ENCODE peak calls at places on chromosomes 11 and 22, in five cellular contexts. Q, R, E, J and Z are unnamed samples.

GRCh38 chr11:88377151-88377550 is 39.6 kb upstream of the CTSC start:
- DNase-seq in R (no peak), Q (no peak), E (no peak), J (no peak), Z (no peak)

GRCh38 chr11:112129656-112130055 is 34.2 kb downstream of the IL18 start:
- DNase-seq in E (no peak), J (peak), R (no peak), Q (no peak), Z (no peak)

GRCh38 chr11:73078631-73079030 is 63.5 kb downstream of the FCHSD2 start:
- DNase-seq in R (no peak), J (no peak), E (no peak), Q (no peak), Z (no peak)

GRCh38 chr22:40112595-40112994 is 65.1 kb upstream of the TNRC6B start:
- DNase-seq in Q (no peak), J (no peak), R (no peak), E (no peak), Z (no peak)

GRCh38 chr11:621838-622237 is 2.9 kb downstream of the CDHR5 start:
- DNase-seq in J (no peak), Q (no peak), R (no peak), E (no peak), Z (no peak)

GRCh38 chr22:38298312-38299000 is 18.8 kb downstream of the CSNK1E start:
- DNase-seq in R (no peak), E (peak), Q (no peak), J (no peak), Z (peak)

GRCh38 chr11:9231848-9232177 is 33.3 kb downstream of the DENND5A start:
- DNase-seq in E (no peak), R (no peak), J (no peak), Q (peak), Z (no peak)

GRCh38 chr11:32385998-32386397 is 49.3 kb downstream of the WT1 start:
- DNase-seq in J (no peak), E (peak), Q (peak), R (peak), Z (peak)

GRCh38 chr11:132803436-132803835 is 728.9 kb downstream of the OPCML start:
- DNase-seq in E (no peak), R (no peak), J (no peak), Q (no peak), Z (no peak)

GRCh38 chr11:22656128-22656527 is 10.3 kb upstream of the GAS2 start:
- DNase-seq in Q (no peak), E (no peak), J (no peak), R (no peak), Z (no peak)

GRCh38 chr22:42645341-42645937 is 3.8 kb downstream of the CYB5R3 start:
- DNase-seq in R (no peak), Q (no peak), E (no peak), J (no peak), Z (no peak)

GRCh38 chr11:443542-444199 is 1.9 kb upstream of the ANO9 start:
- DNase-seq in R (no peak), Q (no peak), J (no peak), E (no peak), Z (no peak)

GRCh38 chr11:68432874-68433273 is 27.7 kb upstream of the PPP6R3 start:
- DNase-seq in J (no peak), Q (no peak), E (no peak), R (no peak), Z (no peak)

GRCh38 chr11:2576116-2576515 is 123.7 kb downstream of the KCNQ1OT1 start:
- DNase-seq in E (no peak), R (peak), Q (no peak), J (no peak), Z (no peak)

GRCh38 chr11:88555018-88555828 is 217.7 kb upstream of the CTSC start:
- DNase-seq in E (no peak), R (no peak), Q (no peak), J (no peak), Z (peak)

GRCh38 chr22:40874016-40874415 is 12.1 kb upstream of the DNAJB7 start:
- DNase-seq in R (no peak), J (no peak), Q (no peak), E (no peak), Z (no peak)

GRCh38 chr11:79418241-79418640 is 22.6 kb downstream of the TENM4 start:
- DNase-seq in Q (no peak), J (no peak), R (no peak), E (no peak), Z (no peak)

GRCh38 chr11:75816561-75817239 is 1.7 kb downstream of the UVRAG start:
- DNase-seq in Q (no peak), J (no peak), R (no peak), E (no peak), Z (peak)

GRCh38 chr11:30876656-30877371 is 290.7 kb upstream of the MPPED2 start:
- DNase-seq in J (no peak), R (no peak), E (no peak), Q (no peak), Z (no peak)

GRCh38 chr11:37762079-37762478 is 1164.0 kb upstream of the RAG2 start:
- DNase-seq in J (no peak), E (no peak), R (no peak), Q (no peak), Z (no peak)

GRCh38 chr11:117888140-117888561 is 11.7 kb upstream of the FXYD6 start:
- DNase-seq in J (peak), R (peak), Q (no peak), E (no peak), Z (no peak)

GRCh38 chr11:96229354-96229973 is 113.5 kb downstream of the MAML2 start:
- DNase-seq in R (no peak), Q (no peak), E (no peak), J (no peak), Z (no peak)

GRCh38 chr22:19788661-19789225 is 28.2 kb downstream of the TBX1 start:
- DNase-seq in E (no peak), Q (no peak), J (no peak), R (no peak), Z (no peak)

GRCh38 chr11:47466701-47467250 is 17.8 kb upstream of the RAPSN start:
- DNase-seq in J (no peak), R (no peak), Q (no peak), E (peak), Z (peak)

GRCh38 chr11:3189886-3190583 is 24.9 kb upstream of the OSBPL5 start:
- DNase-seq in R (peak), Q (no peak), J (no peak), E (no peak), Z (no peak)

GRCh38 chr11:117259417-117259816 is 26.9 kb downstream of the RNF214 start:
- DNase-seq in Q (no peak), R (no peak), J (no peak), E (no peak), Z (peak)

GRCh38 chr22:31891366-31892079 is 52.8 kb upstream of the YWHAH start:
- DNase-seq in E (peak), R (no peak), Q (peak), J (no peak), Z (peak)

GRCh38 chr11:122714021-122714420 is 58.5 kb downstream of the UBASH3B start:
- DNase-seq in J (no peak), Q (peak), R (no peak), E (no peak), Z (no peak)

GRCh38 chr11:15336016-15336415 is 221.3 kb downstream of the INSC start:
- DNase-seq in R (no peak), Q (no peak), J (no peak), E (peak), Z (no peak)

GRCh38 chr11:92440701-92441338 is 216.2 kb downstream of the FAT3 start:
- DNase-seq in R (no peak), Q (no peak), E (peak), J (no peak), Z (no peak)

GRCh38 chr11:107467754-107468153 is 10.1 kb upstream of the CWF19L2 start:
- DNase-seq in R (no peak), Q (no peak), J (no peak), E (no peak), Z (no peak)

GRCh38 chr11:45163956-45164575 is 17.6 kb downstream of the PRDM11 start:
- DNase-seq in J (no peak), R (no peak), Q (no peak), E (no peak), Z (no peak)

GRCh38 chr11:75982309-75982708 is 167.3 kb downstream of the UVRAG start:
- DNase-seq in J (no peak), R (no peak), Q (no peak), E (peak), Z (no peak)

GRCh38 chr11:126720539-126721235 is 279.9 kb downstream of the KIRREL3 start:
- DNase-seq in Q (no peak), J (no peak), E (no peak), R (no peak), Z (no peak)

GRCh38 chr11:95795627-95796308 is 5.5 kb downstream of the CEP57 start:
- DNase-seq in R (no peak), J (no peak), Q (no peak), E (no peak), Z (no peak)

DNA sequence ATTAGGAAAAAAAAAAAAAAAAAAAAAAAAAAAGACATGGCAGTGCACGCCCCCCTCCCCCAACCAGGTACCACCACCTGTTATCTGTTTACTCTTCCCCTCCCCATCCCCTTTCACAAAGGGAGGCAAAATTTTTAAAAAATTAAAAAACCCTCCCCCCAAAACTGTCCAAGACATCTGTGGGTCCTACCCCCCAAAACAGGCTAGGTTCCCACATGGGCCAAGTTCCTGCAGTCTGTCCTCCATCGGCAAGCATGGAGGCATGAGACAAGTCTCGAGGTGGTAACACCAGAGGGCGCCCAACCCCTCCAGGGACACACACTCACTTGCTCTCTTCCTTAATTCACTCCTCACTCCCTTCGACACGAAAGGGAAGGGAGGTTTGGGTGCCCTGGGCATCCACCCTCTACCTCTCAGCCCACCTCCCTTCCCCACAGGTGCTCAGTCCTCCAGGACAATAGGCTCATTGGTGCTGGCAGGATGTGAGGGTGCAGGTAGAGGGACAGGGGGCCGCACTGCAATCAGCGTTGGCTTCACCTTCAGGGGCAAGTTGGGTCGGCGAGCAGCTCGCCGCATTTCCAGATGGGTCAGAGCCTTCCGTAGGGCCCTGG is 2.2 kb upstream of the TUT1 start:
- DNase-seq in J (peak), Q (peak), E (peak), R (peak), Z (peak)
- TF ChIP-seq CTCF in J (peak), Q (peak), E (peak), R (no peak), Z (peak)

DNA sequence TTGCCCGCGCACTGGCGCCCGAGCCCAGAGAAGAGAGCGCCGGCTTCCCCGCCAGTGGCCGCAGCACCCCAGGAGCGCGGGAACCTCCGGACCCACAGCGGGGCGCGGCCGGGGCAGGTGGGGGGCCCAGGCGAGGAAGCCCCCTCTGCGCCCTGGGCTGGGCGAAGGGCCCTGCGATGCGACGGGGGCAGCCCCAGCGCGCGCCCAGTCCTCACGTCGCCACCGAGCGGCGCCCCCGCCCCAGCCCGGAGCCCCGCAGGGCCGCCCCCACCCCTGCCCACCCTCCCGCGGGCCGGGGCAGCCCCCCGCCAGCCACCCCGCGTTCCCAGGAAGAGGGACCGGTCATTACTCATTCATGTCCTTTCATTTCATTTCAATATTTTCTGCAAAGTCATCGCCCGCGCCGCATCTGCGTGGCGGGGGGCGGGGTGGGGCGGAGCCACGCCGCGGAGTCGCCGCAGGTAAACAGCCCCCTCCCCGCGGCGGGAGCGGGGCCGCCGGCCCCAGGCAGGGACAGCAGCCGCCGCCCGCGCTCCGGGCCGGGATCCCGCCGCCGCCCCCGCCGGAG is 673 bp upstream of the PANX2 start:
- DNase-seq in J (no peak), R (no peak), E (peak), Q (peak), Z (peak)
- H3K4me3 ChIP-seq in J (peak), R (no peak), E (peak), Q (no peak), Z (peak)

GRCh38 chr22:46296257-46297150 is at the start of gene GTSE1:
- DNase-seq in R (peak), J (peak), E (peak), Q (peak), Z (peak)
- TF ChIP-seq CTCF in R (no peak), J (no peak), E (peak), Q (peak), Z (no peak)

DNA sequence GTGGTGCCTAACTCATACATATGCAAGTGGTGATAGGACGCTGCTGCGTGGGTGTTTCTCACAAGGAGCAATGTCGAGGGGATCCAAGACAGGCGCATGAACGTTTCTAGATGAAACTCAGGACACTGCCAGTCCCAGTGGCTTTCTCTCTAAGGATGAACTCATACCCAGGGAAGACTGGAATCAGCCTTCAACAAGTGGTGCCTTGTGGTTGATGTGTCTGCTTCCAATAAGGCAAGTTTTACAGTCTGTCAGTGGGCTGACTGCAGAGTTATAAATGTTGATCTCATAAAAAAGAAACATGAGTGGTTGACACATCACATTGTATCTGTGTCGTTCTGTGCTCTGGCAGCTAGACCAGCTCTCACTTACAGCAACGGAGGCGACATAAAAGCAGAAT is 96.7 kb downstream of the SNX19 start:
- DNase-seq in E (no peak), R (no peak), J (no peak), Q (no peak), Z (peak)
- H3K4me3 ChIP-seq in E (no peak), R (no peak), J (no peak), Q (no peak), Z (no peak)

DNA sequence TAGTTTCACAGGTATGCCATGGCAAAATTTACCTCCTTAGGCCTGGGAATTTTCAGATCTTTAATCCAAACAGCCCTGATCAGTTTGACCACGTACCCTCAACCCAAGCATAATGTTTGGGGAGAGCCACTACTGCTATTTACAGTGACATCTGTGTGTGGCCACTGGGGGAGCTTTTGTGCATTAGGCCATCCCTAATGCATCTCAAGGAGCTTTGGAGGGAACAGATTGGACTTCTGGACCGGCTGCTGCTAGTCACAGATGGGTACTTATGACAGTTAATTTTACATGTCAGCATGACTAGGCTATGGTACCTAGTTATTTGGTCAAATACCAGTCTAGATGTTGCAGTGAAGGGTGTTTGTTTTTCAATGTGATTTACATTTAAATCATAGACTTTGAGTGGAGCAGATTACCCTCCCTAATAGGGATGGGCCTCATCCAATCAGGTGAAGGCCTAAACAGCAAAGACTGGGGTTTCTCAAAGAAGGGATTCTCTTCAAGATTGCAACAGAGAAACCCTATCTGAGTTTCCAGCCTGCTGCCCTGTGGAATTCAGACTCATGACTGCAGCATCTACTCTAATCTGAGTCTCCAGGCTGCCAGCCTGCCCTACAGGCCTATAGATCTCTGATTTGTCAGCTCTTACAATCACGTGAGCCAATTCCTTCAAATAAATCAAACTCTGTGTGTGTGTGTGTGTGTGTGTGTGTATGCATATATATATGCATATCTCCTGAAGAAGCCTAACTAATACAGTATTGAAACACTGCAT is 37.9 kb upstream of the GALNT18 start:
- DNase-seq in J (no peak), R (no peak), Q (no peak), E (no peak), Z (no peak)
- TF ChIP-seq CTCF in J (no peak), R (no peak), Q (peak), E (peak), Z (no peak)

DNA sequence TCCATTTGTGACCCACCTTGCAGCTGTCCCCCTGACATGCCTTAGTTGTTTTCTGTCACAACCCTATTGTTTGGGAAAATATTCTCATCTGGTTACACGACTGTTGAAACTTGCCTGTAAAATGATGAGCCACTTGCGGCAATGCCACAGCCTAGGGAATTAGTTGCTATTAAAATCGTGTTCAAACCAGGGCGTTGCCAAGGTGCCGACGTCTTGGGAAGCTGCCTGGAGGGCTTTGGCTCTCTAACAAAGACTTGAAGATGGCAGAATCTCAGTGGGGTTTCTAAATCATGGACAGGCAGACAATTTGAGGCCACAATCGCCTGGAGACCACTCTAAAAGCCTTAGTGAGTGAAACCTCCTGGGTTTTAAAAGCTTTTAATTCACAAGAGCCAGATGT is 117.3 kb upstream of the BMAL1 start:
- DNase-seq in E (no peak), R (peak), Q (no peak), J (no peak), Z (no peak)
- H3K4me3 ChIP-seq in E (no peak), R (no peak), Q (no peak), J (no peak), Z (no peak)

DNA sequence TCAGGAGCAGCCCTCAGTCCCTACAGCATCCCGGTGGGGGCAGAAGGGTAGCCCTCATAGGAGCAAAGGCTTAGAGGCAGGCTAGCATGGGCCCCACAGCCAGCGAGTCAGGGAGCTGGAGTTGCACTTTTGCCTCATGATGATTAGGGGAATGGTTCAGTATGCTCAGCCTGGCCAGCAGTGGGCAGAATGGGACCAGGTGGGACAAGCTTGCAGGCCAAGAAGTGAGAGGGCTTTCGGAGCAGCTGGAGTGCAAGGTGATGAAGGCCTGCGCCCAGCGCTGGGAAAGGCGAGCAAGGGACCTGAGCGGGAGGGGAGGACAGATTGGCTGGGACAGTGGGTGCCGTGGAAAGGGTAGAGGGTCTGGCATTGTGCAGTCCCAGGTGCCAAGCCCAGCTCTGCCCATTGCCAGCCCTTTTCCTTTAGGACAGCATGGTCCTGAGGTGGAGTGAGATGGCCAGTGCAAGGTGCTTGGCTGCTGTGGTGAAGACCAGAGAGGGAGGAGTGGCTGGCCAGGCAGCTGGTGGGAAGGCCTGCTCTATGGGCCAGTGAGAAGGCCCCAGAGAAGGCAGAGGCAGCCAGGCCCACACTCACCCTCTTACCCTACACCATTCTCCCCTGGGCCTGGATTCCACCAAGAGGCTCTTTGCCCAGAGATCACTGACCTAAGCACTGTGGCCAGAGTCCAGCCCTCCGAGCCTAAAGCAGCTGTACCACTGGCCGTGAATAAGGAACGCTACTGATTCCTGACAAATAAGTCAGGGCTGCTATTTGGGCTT is 47.9 kb upstream of the SUSD2 start:
- DNase-seq in J (no peak), R (no peak), Q (no peak), E (no peak), Z (no peak)
- TF ChIP-seq CTCF in J (peak), R (no peak), Q (peak), E (peak), Z (peak)